ENCODE peak calls at places on chromosomes 3 and 15, in six cellular contexts. R is neural progenitor cell; F is activated CD8-positive, alpha-beta memory T cell treated with anti-CD3 and anti-CD28 coated beads for 48 hours; E is endothelial cell of umbilical vein; W is CD4-positive, alpha-beta memory T cell; M is breast epithelium. L is an unnamed sample.

GRCh38 chr3:171953300-171954022 is 85.9 kb upstream of the FNDC3B start:
- DNase-seq in R (peak), F (no peak), E (no peak), W (no peak), M (no peak), L (no peak)

GRCh38 chr3:51389423-51390183 is 1.5 kb upstream of the RBM15B start:
- DNase-seq in R (peak), F (no peak), E (peak), W (peak), M (no peak), L (peak)

GRCh38 chr3:186098740-186099139 is 10.1 kb downstream of the ETV5 start:
- DNase-seq in R (no peak), F (no peak), E (no peak), W (no peak), M (no peak), L (no peak)

GRCh38 chr3:66520716-66521115 is 19.9 kb upstream of the LRIG1 start:
- DNase-seq in R (no peak), F (no peak), E (no peak), W (no peak), M (no peak), L (no peak)

GRCh38 chr3:5126586-5126985 is 4.5 kb downstream of the ARL8B start:
- DNase-seq in R (no peak), F (no peak), E (no peak), W (no peak), M (no peak), L (no peak)

GRCh38 chr3:14222457-14222856 is 43.8 kb downstream of the LSM3 start:
- DNase-seq in R (no peak), F (no peak), E (no peak), W (no peak), M (no peak), L (no peak)

GRCh38 chr3:133490468-133491351 is 82.8 kb upstream of the CDV3 start:
- DNase-seq in R (no peak), F (peak), E (no peak), W (peak), M (no peak), L (no peak)

GRCh38 chr15:32659340-32659831 is 17.9 kb downstream of the SCG5 start:
- DNase-seq in R (no peak), F (no peak), E (peak), W (no peak), M (no peak), L (no peak)

GRCh38 chr15:29369261-29369660 is 99.6 kb upstream of the NSMCE3 start:
- DNase-seq in R (no peak), F (no peak), E (no peak), W (no peak), M (no peak), L (no peak)

GRCh38 chr3:101453966-101454365 is 59.0 kb downstream of the SENP7 start:
- DNase-seq in R (no peak), F (no peak), E (no peak), W (no peak), M (no peak), L (no peak)

GRCh38 chr3:127124135-127124534 is 68.8 kb upstream of the PRR23E start:
- DNase-seq in R (peak), F (no peak), E (no peak), W (no peak), M (no peak), L (no peak)

GRCh38 chr15:79431636-79432344 is at the start of gene MINAR1:
- DNase-seq in R (peak), F (no peak), E (peak), W (no peak), M (no peak), L (peak)

GRCh38 chr3:195809796-195810454 is 1.8 kb downstream of the MUC4 start:
- DNase-seq in R (no peak), F (no peak), E (no peak), W (no peak), M (peak), L (no peak)

GRCh38 chr3:108412351-108412750 is 98.0 kb downstream of the MYH15 start:
- DNase-seq in R (no peak), F (no peak), E (no peak), W (no peak), M (no peak), L (no peak)

GRCh38 chr3:62416109-62416508 is 42.8 kb upstream of the FEZF2 start:
- DNase-seq in R (peak), F (no peak), E (no peak), W (no peak), M (no peak), L (no peak)

GRCh38 chr3:22916933-22917332 is 286.2 kb upstream of the UBE2E2 start:
- DNase-seq in R (no peak), F (no peak), E (no peak), W (no peak), M (no peak), L (no peak)

GRCh38 chr3:80213076-80213475 is 445.3 kb upstream of the ROBO1 start:
- DNase-seq in R (no peak), F (no peak), E (no peak), W (no peak), M (no peak), L (no peak)

GRCh38 chr3:53201190-53201504 is 40.1 kb downstream of the PRKCD start:
- DNase-seq in R (no peak), F (no peak), E (no peak), W (no peak), M (no peak), L (no peak)

GRCh38 chr3:114071786-114072185 is 15.2 kb downstream of the QTRT2 start:
- DNase-seq in R (peak), F (no peak), E (peak), W (no peak), M (no peak), L (no peak)

GRCh38 chr3:128473180-128473519 is 6.5 kb upstream of the DNAJB8 start:
- DNase-seq in R (no peak), F (no peak), E (no peak), W (no peak), M (no peak), L (no peak)

GRCh38 chr15:91258436-91258779 is 158.4 kb downstream of the SV2B start:
- DNase-seq in R (no peak), F (no peak), E (no peak), W (no peak), M (no peak), L (peak)

GRCh38 chr15:58951388-58952060 is 18.0 kb upstream of the SLTM start:
- DNase-seq in R (no peak), F (no peak), E (peak), W (no peak), M (no peak), L (no peak)

GRCh38 chr3:65572175-65572777 is 466.4 kb downstream of the MAGI1 start:
- DNase-seq in R (no peak), F (no peak), E (no peak), W (no peak), M (no peak), L (no peak)

GRCh38 chr3:118587037-118587741 is 447.5 kb downstream of the IGSF11 start:
- DNase-seq in R (no peak), F (no peak), E (no peak), W (no peak), M (no peak), L (no peak)

GRCh38 chr15:99721104-99721778 is 12.0 kb downstream of the LYSMD4 start:
- DNase-seq in R (no peak), F (no peak), E (no peak), W (no peak), M (no peak), L (no peak)

GRCh38 chr3:130425484-130425883 is 80.0 kb downstream of the COL6A5 start:
- DNase-seq in R (no peak), F (no peak), E (no peak), W (no peak), M (no peak), L (no peak)